ENCODE peak calls at places on chromosomes 12 and 14, in six cellular contexts. One of them, this sample, is unnamed.

GRCh38 chr14:102255401-102256190 is 49.4 kb downstream of the MOK start:
- DNase-seq in effector memory CD4-positive, alpha-beta T cell: no peak
- DNase-seq in GM23248: peak; percentile 74
- DNase-seq in CD8-positive, alpha-beta memory T cell: no peak
- DNase-seq in heart right ventricle: peak; percentile 31
- DNase-seq in aorta: peak; percentile 59
- DNase-seq in this sample: no peak

GRCh38 chr12:120466560-120467315 is 2.8 kb downstream of the SRSF9 start:
- DNase-seq in aorta: no peak
- DNase-seq in heart right ventricle: no peak
- DNase-seq in GM23248: peak; percentile 78
- DNase-seq in effector memory CD4-positive, alpha-beta T cell: no peak
- DNase-seq in CD8-positive, alpha-beta memory T cell: peak; percentile 61
- DNase-seq in this sample: peak; percentile 22

GRCh38 chr14:80395031-80395430 is 183.7 kb upstream of the DIO2 start:
- DNase-seq in effector memory CD4-positive, alpha-beta T cell: no peak
- DNase-seq in GM23248: peak; percentile 22
- DNase-seq in heart right ventricle: no peak
- DNase-seq in CD8-positive, alpha-beta memory T cell: no peak
- DNase-seq in aorta: no peak
- DNase-seq in this sample: no peak

GRCh38 chr12:19707948-19708409 is 268.7 kb downstream of the AEBP2 start:
- DNase-seq in GM23248: peak; percentile 65
- DNase-seq in CD8-positive, alpha-beta memory T cell: no peak
- DNase-seq in aorta: no peak
- DNase-seq in effector memory CD4-positive, alpha-beta T cell: no peak
- DNase-seq in heart right ventricle: no peak
- DNase-seq in this sample: no peak

GRCh38 chr12:26298785-26299621 is 103.6 kb downstream of the SSPN start:
- DNase-seq in CD8-positive, alpha-beta memory T cell: no peak
- DNase-seq in GM23248: peak; percentile 92
- DNase-seq in heart right ventricle: no peak
- DNase-seq in aorta: no peak
- DNase-seq in effector memory CD4-positive, alpha-beta T cell: no peak
- DNase-seq in this sample: no peak

GRCh38 chr12:26469801-26470200 is 274.4 kb downstream of the SSPN start:
- DNase-seq in CD8-positive, alpha-beta memory T cell: no peak
- DNase-seq in aorta: no peak
- DNase-seq in effector memory CD4-positive, alpha-beta T cell: no peak
- DNase-seq in heart right ventricle: no peak
- DNase-seq in GM23248: peak; percentile 61
- DNase-seq in this sample: no peak

GRCh38 chr14:95597784-95598204 is 62.9 kb downstream of the GLRX5 start:
- DNase-seq in effector memory CD4-positive, alpha-beta T cell: no peak
- DNase-seq in GM23248: peak; percentile 65
- DNase-seq in heart right ventricle: no peak
- DNase-seq in CD8-positive, alpha-beta memory T cell: no peak
- DNase-seq in aorta: no peak
- DNase-seq in this sample: no peak

GRCh38 chr12:108306014-108306501 is 33.1 kb downstream of the CMKLR1 start:
- DNase-seq in aorta: no peak
- DNase-seq in CD8-positive, alpha-beta memory T cell: no peak
- DNase-seq in effector memory CD4-positive, alpha-beta T cell: no peak
- DNase-seq in heart right ventricle: no peak
- DNase-seq in GM23248: peak; percentile 90
- DNase-seq in this sample: no peak

GRCh38 chr14:72800848-72801370 is 93.0 kb downstream of the DPF3 start:
- DNase-seq in GM23248: no peak
- DNase-seq in heart right ventricle: no peak
- DNase-seq in aorta: no peak
- DNase-seq in effector memory CD4-positive, alpha-beta T cell: no peak
- DNase-seq in CD8-positive, alpha-beta memory T cell: no peak
- DNase-seq in this sample: no peak

GRCh38 chr14:60064491-60065072 is 27.1 kb upstream of the PCNX4 start:
- DNase-seq in effector memory CD4-positive, alpha-beta T cell: no peak
- DNase-seq in heart right ventricle: no peak
- DNase-seq in GM23248: peak; percentile 57
- DNase-seq in CD8-positive, alpha-beta memory T cell: no peak
- DNase-seq in aorta: no peak
- DNase-seq in this sample: no peak

GRCh38 chr12:19683178-19683927 is 244.1 kb downstream of the AEBP2 start:
- DNase-seq in CD8-positive, alpha-beta memory T cell: no peak
- DNase-seq in aorta: no peak
- DNase-seq in heart right ventricle: no peak
- DNase-seq in effector memory CD4-positive, alpha-beta T cell: no peak
- DNase-seq in GM23248: peak; percentile 33
- DNase-seq in this sample: no peak

GRCh38 chr12:106123551-106123991 is 15.2 kb downstream of the NUAK1 start:
- DNase-seq in CD8-positive, alpha-beta memory T cell: no peak
- DNase-seq in GM23248: peak; percentile 58
- DNase-seq in effector memory CD4-positive, alpha-beta T cell: no peak
- DNase-seq in aorta: peak; percentile 84
- DNase-seq in heart right ventricle: peak; percentile 60
- DNase-seq in this sample: peak; percentile 61

GRCh38 chr14:94342334-94342934 is 19.3 kb upstream of the SERPINA6 start:
- DNase-seq in aorta: peak; percentile 90
- DNase-seq in CD8-positive, alpha-beta memory T cell: no peak
- DNase-seq in heart right ventricle: peak; percentile 69
- DNase-seq in GM23248: peak; percentile 100
- DNase-seq in effector memory CD4-positive, alpha-beta T cell: no peak
- DNase-seq in this sample: peak; percentile 92

GRCh38 chr12:46490635-46491034 is 118.1 kb upstream of the SLC38A2 start:
- DNase-seq in effector memory CD4-positive, alpha-beta T cell: no peak
- DNase-seq in heart right ventricle: no peak
- DNase-seq in CD8-positive, alpha-beta memory T cell: no peak
- DNase-seq in aorta: no peak
- DNase-seq in GM23248: peak; percentile 62
- DNase-seq in this sample: no peak

GRCh38 chr12:85363382-85364190 is 83.6 kb downstream of the ALX1 start:
- DNase-seq in CD8-positive, alpha-beta memory T cell: no peak
- DNase-seq in effector memory CD4-positive, alpha-beta T cell: no peak
- DNase-seq in heart right ventricle: no peak
- DNase-seq in aorta: no peak
- DNase-seq in GM23248: no peak
- DNase-seq in this sample: no peak

GRCh38 chr12:90801776-90802175 is 153.2 kb downstream of the CCER1 start:
- DNase-seq in aorta: no peak
- DNase-seq in effector memory CD4-positive, alpha-beta T cell: no peak
- DNase-seq in CD8-positive, alpha-beta memory T cell: no peak
- DNase-seq in heart right ventricle: no peak
- DNase-seq in GM23248: peak; percentile 72
- DNase-seq in this sample: no peak

GRCh38 chr14:75428230-75429104 is 645 bp downstream of the JDP2 start:
- DNase-seq in CD8-positive, alpha-beta memory T cell: no peak
- DNase-seq in aorta: peak; percentile 84
- DNase-seq in GM23248: peak; percentile 73
- DNase-seq in heart right ventricle: peak; percentile 64
- DNase-seq in effector memory CD4-positive, alpha-beta T cell: no peak
- DNase-seq in this sample: no peak

GRCh38 chr14:58430156-58430555 is 2.6 kb downstream of the KIAA0586 start:
- DNase-seq in aorta: no peak
- DNase-seq in GM23248: peak; percentile 84
- DNase-seq in effector memory CD4-positive, alpha-beta T cell: no peak
- DNase-seq in CD8-positive, alpha-beta memory T cell: no peak
- DNase-seq in heart right ventricle: no peak
- DNase-seq in this sample: no peak

GRCh38 chr14:22304324-22304723 is 284.7 kb downstream of the DAD1 start:
- DNase-seq in heart right ventricle: no peak
- DNase-seq in aorta: no peak
- DNase-seq in effector memory CD4-positive, alpha-beta T cell: no peak
- DNase-seq in CD8-positive, alpha-beta memory T cell: no peak
- DNase-seq in GM23248: no peak
- DNase-seq in this sample: no peak

GRCh38 chr12:6553051-6553868 is 2.6 kb downstream of the IFFO1 start:
- DNase-seq in effector memory CD4-positive, alpha-beta T cell: no peak
- DNase-seq in GM23248: peak; percentile 97
- DNase-seq in heart right ventricle: no peak
- DNase-seq in aorta: no peak
- DNase-seq in CD8-positive, alpha-beta memory T cell: no peak
- DNase-seq in this sample: peak; percentile 49

GRCh38 chr12:68189766-68190700 is 30.5 kb upstream of the IFNG start:
- DNase-seq in heart right ventricle: no peak
- DNase-seq in effector memory CD4-positive, alpha-beta T cell: no peak
- DNase-seq in CD8-positive, alpha-beta memory T cell: peak; percentile 60
- DNase-seq in GM23248: peak; percentile 70
- DNase-seq in aorta: no peak
- DNase-seq in this sample: no peak

DNA sequence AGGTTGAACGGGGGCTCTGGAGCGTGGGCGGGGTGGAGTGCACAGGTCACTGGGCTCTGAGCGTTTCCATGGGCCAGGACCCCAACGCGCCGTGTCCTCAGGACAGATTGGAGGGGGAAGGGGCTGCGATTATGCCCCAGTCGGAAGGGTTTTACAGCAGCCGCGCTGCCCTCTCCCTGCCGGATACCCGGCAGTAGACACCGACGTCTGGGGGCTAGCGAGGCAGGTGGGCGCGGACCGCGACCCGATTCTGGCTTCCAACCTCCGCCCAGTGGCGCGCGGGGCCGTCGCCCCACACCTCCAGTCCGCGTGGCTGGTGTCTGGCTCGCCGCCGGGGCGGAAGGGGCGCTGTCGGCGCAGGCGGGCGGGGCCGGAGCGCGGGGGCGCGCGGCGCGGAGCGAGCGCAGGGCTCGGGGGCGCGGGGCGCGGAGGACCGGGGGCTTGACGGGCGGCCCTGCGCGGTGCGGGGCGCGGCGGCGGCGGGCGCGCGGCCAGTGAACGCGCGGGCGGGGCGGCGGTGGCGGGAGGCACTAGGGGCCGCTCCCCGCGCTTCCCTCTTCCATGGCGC is 2.4 kb upstream of the KIF26A start:
- DNase-seq in effector memory CD4-positive, alpha-beta T cell: no peak
- DNase-seq in CD8-positive, alpha-beta memory T cell: peak; percentile 12
- DNase-seq in heart right ventricle: peak; percentile 28
- DNase-seq in GM23248: no peak
- DNase-seq in aorta: peak; percentile 71
- DNase-seq in this sample: no peak
- H3K4me1 ChIP-seq in effector memory CD4-positive, alpha-beta T cell: peaks cover 26% of the 10 kb centered on the region
- H3K4me1 ChIP-seq in CD8-positive, alpha-beta memory T cell: peaks cover 4% of the 10 kb centered on the region
- H3K4me1 ChIP-seq in heart right ventricle: peaks cover 25% of the 10 kb centered on the region
- H3K4me1 ChIP-seq in GM23248: no peaks in the 10 kb centered on the region
- H3K4me1 ChIP-seq in aorta: no peaks in the 10 kb centered on the region
- H3K4me1 ChIP-seq in this sample: no peaks in the 10 kb centered on the region

DNA sequence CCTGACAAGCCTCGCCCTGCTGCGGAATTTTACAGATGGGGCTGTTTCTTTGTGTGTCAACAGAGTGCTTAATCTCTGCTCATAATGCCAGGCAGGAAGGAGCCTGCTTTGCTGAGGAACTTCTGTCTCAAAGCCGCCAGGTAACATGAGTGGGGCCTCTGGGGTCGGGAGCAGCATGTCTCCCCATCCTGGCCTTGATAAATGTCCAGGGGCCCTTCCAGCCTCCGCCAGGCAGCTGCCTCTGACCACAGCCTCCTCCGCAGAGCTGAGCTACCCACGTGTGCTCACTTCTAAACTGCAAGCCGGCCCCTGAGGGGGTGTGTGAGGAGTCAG is 115.9 kb upstream of the NCOR2 start:
- DNase-seq in GM23248: no peak
- DNase-seq in aorta: no peak
- DNase-seq in effector memory CD4-positive, alpha-beta T cell: no peak
- DNase-seq in heart right ventricle: no peak
- DNase-seq in CD8-positive, alpha-beta memory T cell: no peak
- DNase-seq in this sample: no peak
- H3K4me3 ChIP-seq in GM23248: no peak overlapping the region
- H3K4me3 ChIP-seq in aorta: no peak overlapping the region
- H3K4me3 ChIP-seq in effector memory CD4-positive, alpha-beta T cell: no peak overlapping the region
- H3K4me3 ChIP-seq in heart right ventricle: no peak overlapping the region
- H3K4me3 ChIP-seq in CD8-positive, alpha-beta memory T cell: no peak overlapping the region
- H3K4me3 ChIP-seq in this sample: no peak overlapping the region

DNA sequence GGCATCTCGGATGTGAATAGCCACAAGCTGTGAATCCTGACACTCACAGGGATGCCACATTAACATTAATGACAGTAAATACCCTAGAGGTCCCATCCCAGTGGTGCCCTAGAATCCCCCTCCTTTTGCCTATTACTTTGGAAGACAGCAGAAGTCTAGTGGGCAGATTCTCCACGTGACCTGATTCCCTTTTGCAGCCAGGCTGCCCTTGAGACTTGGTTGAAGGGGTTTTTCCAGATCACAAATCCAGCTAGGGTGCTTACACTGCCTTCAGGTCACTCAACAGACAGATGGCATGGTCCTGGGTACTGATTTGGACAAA is 8.7 kb downstream of the HDAC7 start:
- DNase-seq in GM23248: no peak
- DNase-seq in CD8-positive, alpha-beta memory T cell: no peak
- DNase-seq in aorta: no peak
- DNase-seq in heart right ventricle: peak; percentile 6
- DNase-seq in effector memory CD4-positive, alpha-beta T cell: no peak
- DNase-seq in this sample: no peak
- H3K4me1 ChIP-seq in GM23248: peaks cover 84% of the 10 kb centered on the region
- H3K4me1 ChIP-seq in CD8-positive, alpha-beta memory T cell: peaks cover 94% of the 10 kb centered on the region
- H3K4me1 ChIP-seq in aorta: peaks cover 3% of the 10 kb centered on the region
- H3K4me1 ChIP-seq in heart right ventricle: peaks cover 100% of the 10 kb centered on the region
- H3K4me1 ChIP-seq in effector memory CD4-positive, alpha-beta T cell: peaks cover 93% of the 10 kb centered on the region
- H3K4me1 ChIP-seq in this sample: peaks cover 100% of the 10 kb centered on the region

GRCh38 chr12:80442426-80443222 is 1.4 kb upstream of the PTPRQ start:
- DNase-seq in GM23248: no peak
- DNase-seq in effector memory CD4-positive, alpha-beta T cell: no peak
- DNase-seq in heart right ventricle: no peak
- DNase-seq in aorta: no peak
- DNase-seq in CD8-positive, alpha-beta memory T cell: no peak
- DNase-seq in this sample: no peak

GRCh38 chr12:80441921-80442320 is 2.1 kb upstream of the PTPRQ start:
- DNase-seq in heart right ventricle: no peak
- DNase-seq in GM23248: peak; percentile 41
- DNase-seq in aorta: no peak
- DNase-seq in effector memory CD4-positive, alpha-beta T cell: no peak
- DNase-seq in CD8-positive, alpha-beta memory T cell: no peak
- DNase-seq in this sample: no peak

GRCh38 chr12:80443974-80444666 is at the start of gene PTPRQ:
- DNase-seq in heart right ventricle: no peak
- DNase-seq in aorta: no peak
- DNase-seq in effector memory CD4-positive, alpha-beta T cell: no peak
- DNase-seq in CD8-positive, alpha-beta memory T cell: no peak
- DNase-seq in GM23248: peak; percentile 43
- DNase-seq in this sample: no peak

DNA sequence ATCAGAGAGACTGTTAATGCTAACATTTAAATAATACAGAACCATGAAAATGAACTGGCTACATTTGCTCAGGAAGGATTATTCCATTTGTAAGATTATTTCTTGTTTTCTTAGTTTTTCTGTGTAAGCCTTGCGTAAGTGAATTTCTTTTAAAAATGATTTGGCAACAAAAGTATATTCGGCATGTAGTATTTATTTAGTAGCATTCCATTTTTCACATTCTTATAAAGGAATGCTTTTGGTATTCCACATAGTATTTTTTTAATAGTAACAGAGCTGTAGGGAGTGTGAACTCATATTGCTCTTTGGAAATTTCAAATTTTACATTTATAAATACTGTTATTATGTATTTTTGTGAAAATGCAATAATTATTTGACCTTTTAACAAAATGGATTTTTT is 1.0 kb downstream of the PTPRQ start:
- DNase-seq in CD8-positive, alpha-beta memory T cell: no peak
- DNase-seq in heart right ventricle: no peak
- DNase-seq in aorta: no peak
- DNase-seq in effector memory CD4-positive, alpha-beta T cell: no peak
- DNase-seq in GM23248: peak; percentile 41
- DNase-seq in this sample: no peak
- H3K4me3 ChIP-seq in CD8-positive, alpha-beta memory T cell: no peak overlapping the region
- H3K4me3 ChIP-seq in heart right ventricle: no peak overlapping the region
- H3K4me3 ChIP-seq in aorta: no peak overlapping the region
- H3K4me3 ChIP-seq in effector memory CD4-positive, alpha-beta T cell: no peak overlapping the region
- H3K4me3 ChIP-seq in GM23248: peak overlapping the region; percentile 19
- H3K4me3 ChIP-seq in this sample: no peak overlapping the region

This sample was measured in tibial nerve.